ENCODE peak calls at places on chromosomes 1 and 21, in five cellular contexts. R is M059J; A is effector memory CD8-positive, alpha-beta T cell; Z is SK-N-SH; D is left ventricle myocardium inferior. H is an unnamed sample.

GRCh38 chr1:204563324-204563723 is 47.1 kb downstream of the MDM4 start:
- DNase-seq in R (no peak), A (no peak), Z (no peak), D (no peak), H (no peak)

GRCh38 chr21:32795376-32795775 is 23.8 kb upstream of the PAXBP1 start:
- DNase-seq in R (no peak), A (no peak), Z (no peak), D (no peak), H (no peak)

GRCh38 chr1:197917813-197918646 is 858 bp downstream of the LHX9 start:
- DNase-seq in R (peak; percentile 58), A (no peak), Z (peak; percentile 53), D (no peak), H (no peak)

GRCh38 chr1:89088597-89088996 is 23.6 kb upstream of the GBP1 start:
- DNase-seq in R (no peak), A (no peak), Z (no peak), D (no peak), H (no peak)

GRCh38 chr21:32558131-32558530 is 27.2 kb downstream of the TCP10L start:
- DNase-seq in R (no peak), A (no peak), Z (no peak), D (no peak), H (no peak)

GRCh38 chr1:30739601-30740000 is 16.2 kb upstream of the MATN1 start:
- DNase-seq in R (no peak), A (no peak), Z (no peak), D (no peak), H (no peak)

GRCh38 chr1:228488107-228488817 is 1.1 kb downstream of the RNF187 start:
- DNase-seq in R (no peak), A (no peak), Z (no peak), D (no peak), H (no peak)

GRCh38 chr1:150268342-150268705 is 492 bp downstream of the APH1A start:
- DNase-seq in R (peak; percentile 42), A (peak; percentile 44), Z (peak; percentile 43), D (no peak), H (no peak)

GRCh38 chr1:62384276-62385005 is 52.4 kb upstream of the USP1 start:
- DNase-seq in R (peak; percentile 81), A (no peak), Z (peak; percentile 80), D (no peak), H (no peak)

GRCh38 chr1:172388490-172388889 is 32.0 kb upstream of the C1orf105 start:
- DNase-seq in R (no peak), A (no peak), Z (no peak), D (no peak), H (no peak)